ENCODE peak calls at places on chromosomes 13 and 19, in six cellular contexts. L, S, D, X, I and K are unnamed samples.

GRCh38 chr13:83153833-83154232 is 728.4 kb downstream of the SLITRK1 start:
- DNase-seq in L (no peak), S (peak), D (no peak), X (no peak), I (no peak), K (no peak)

GRCh38 chr19:17423429-17424208 is 3.8 kb downstream of the MVB12A start:
- DNase-seq in L (no peak), S (no peak), D (no peak), X (no peak), I (no peak), K (no peak)

GRCh38 chr19:10543420-10544241 is at the start of gene ATG4D:
- DNase-seq in L (peak), S (peak), D (peak), X (peak), I (peak), K (peak)

GRCh38 chr13:26558074-26558805 is 757 bp downstream of the WASF3 start:
- DNase-seq in L (no peak), S (no peak), D (no peak), X (no peak), I (no peak), K (peak)

GRCh38 chr13:38348890-38349289 is 761 bp upstream of the UFM1 start:
- DNase-seq in L (no peak), S (no peak), D (no peak), X (peak), I (no peak), K (peak)

GRCh38 chr19:8004723-8005513 is 523 bp downstream of the ELAVL1 start:
- DNase-seq in L (no peak), S (no peak), D (no peak), X (no peak), I (peak), K (peak)

GRCh38 chr13:107900775-107901174 is 314.6 kb downstream of the LIG4 start:
- DNase-seq in L (no peak), S (no peak), D (no peak), X (no peak), I (no peak), K (peak)

GRCh38 chr13:82076421-82076820 is 1735.5 kb upstream of the SPRY2 start:
- DNase-seq in L (no peak), S (no peak), D (no peak), X (no peak), I (no peak), K (no peak)

GRCh38 chr13:34459856-34460255 is 482.2 kb upstream of the NBEA start:
- DNase-seq in L (no peak), S (peak), D (no peak), X (no peak), I (no peak), K (no peak)

GRCh38 chr19:20662421-20663105 is 1.2 kb upstream of the ZNF626 start:
- DNase-seq in L (peak), S (no peak), D (no peak), X (no peak), I (no peak), K (no peak)

GRCh38 chr13:35978607-35979316 is 152.4 kb downstream of the DCLK1 start:
- DNase-seq in L (peak), S (peak), D (no peak), X (no peak), I (no peak), K (peak)

GRCh38 chr19:47280183-47280797 is 5.6 kb downstream of the INAFM1 start:
- DNase-seq in L (no peak), S (no peak), D (no peak), X (no peak), I (no peak), K (peak)

GRCh38 chr13:71864981-71865857 is 1.8 kb downstream of the DACH1 start:
- DNase-seq in L (no peak), S (no peak), D (no peak), X (no peak), I (no peak), K (peak)